ENCODE peak calls at places on chromosome 12, in four cellular contexts. One of them, this sample, is unnamed.

GRCh38 chr12:87679262-87679661 is 349.9 kb downstream of the C12orf50 start:
- DNase-seq in esophagus squamous epithelium: no peak
- DNase-seq in A549: no peak
- DNase-seq in K562: no peak
- DNase-seq in this sample: no peak

GRCh38 chr12:39095636-39096330 is 190.4 kb upstream of the CPNE8 start:
- DNase-seq in esophagus squamous epithelium: no peak
- DNase-seq in A549: no peak
- DNase-seq in K562: no peak
- DNase-seq in this sample: no peak

GRCh38 chr12:64608901-64609542 is 1.3 kb upstream of the RASSF3 start:
- DNase-seq in esophagus squamous epithelium: no peak
- DNase-seq in A549: peak
- DNase-seq in K562: peak
- DNase-seq in this sample: peak

GRCh38 chr12:132502149-132502881 is 12.4 kb downstream of the FBRSL1 start:
- DNase-seq in esophagus squamous epithelium: no peak
- DNase-seq in A549: peak
- DNase-seq in K562: peak
- DNase-seq in this sample: peak

GRCh38 chr12:104746689-104747088 is 211.4 kb downstream of the SLC41A2 start:
- DNase-seq in esophagus squamous epithelium: no peak
- DNase-seq in A549: no peak
- DNase-seq in K562: no peak
- DNase-seq in this sample: no peak

GRCh38 chr12:21818627-21819026 is 44.1 kb upstream of the KCNJ8 start:
- DNase-seq in esophagus squamous epithelium: no peak
- DNase-seq in A549: no peak
- DNase-seq in K562: no peak
- DNase-seq in this sample: no peak

GRCh38 chr12:39541471-39541870 is 78.1 kb downstream of the ABCD2 start:
- DNase-seq in esophagus squamous epithelium: no peak
- DNase-seq in A549: no peak
- DNase-seq in K562: no peak
- DNase-seq in this sample: no peak

GRCh38 chr12:71415336-71416231 is 24.0 kb upstream of the LGR5 start:
- DNase-seq in esophagus squamous epithelium: no peak
- DNase-seq in A549: peak
- DNase-seq in K562: peak
- DNase-seq in this sample: no peak

GRCh38 chr12:12081836-12082497 is 11.2 kb downstream of the BCL2L14 start:
- DNase-seq in esophagus squamous epithelium: no peak
- DNase-seq in A549: peak
- DNase-seq in K562: peak
- DNase-seq in this sample: peak

GRCh38 chr12:96201272-96202227 is 7.4 kb downstream of the ELK3 start:
- DNase-seq in esophagus squamous epithelium: no peak
- DNase-seq in A549: no peak
- DNase-seq in K562: no peak
- DNase-seq in this sample: no peak

GRCh38 chr12:12979731-12980259 is 20.3 kb downstream of the HEBP1 start:
- DNase-seq in esophagus squamous epithelium: no peak
- DNase-seq in A549: peak
- DNase-seq in K562: no peak
- DNase-seq in this sample: peak

GRCh38 chr12:112386726-112387125 is 4.5 kb upstream of the HECTD4 start:
- DNase-seq in esophagus squamous epithelium: no peak
- DNase-seq in A549: no peak
- DNase-seq in K562: peak
- DNase-seq in this sample: no peak

GRCh38 chr12:2183556-2184541 is 131.1 kb downstream of the CACNA1C start:
- DNase-seq in esophagus squamous epithelium: no peak
- DNase-seq in A549: peak
- DNase-seq in K562: no peak
- DNase-seq in this sample: no peak

GRCh38 chr12:65699251-65699650 is 125.0 kb upstream of the HMGA2 start:
- DNase-seq in esophagus squamous epithelium: no peak
- DNase-seq in A549: peak
- DNase-seq in K562: no peak
- DNase-seq in this sample: no peak

GRCh38 chr12:41141076-41141475 is 47.0 kb upstream of the PDZRN4 start:
- DNase-seq in esophagus squamous epithelium: no peak
- DNase-seq in A549: no peak
- DNase-seq in K562: no peak
- DNase-seq in this sample: no peak

GRCh38 chr12:49673446-49674317 is 33.5 kb downstream of the FMNL3 start:
- DNase-seq in esophagus squamous epithelium: peak
- DNase-seq in A549: no peak
- DNase-seq in K562: peak
- DNase-seq in this sample: peak

GRCh38 chr12:85575115-85576096 is 260.8 kb downstream of the RASSF9 start:
- DNase-seq in esophagus squamous epithelium: no peak
- DNase-seq in A549: peak
- DNase-seq in K562: peak
- DNase-seq in this sample: peak

GRCh38 chr12:74999474-74999873 is 210.2 kb downstream of the KCNC2 start:
- DNase-seq in esophagus squamous epithelium: no peak
- DNase-seq in A549: no peak
- DNase-seq in K562: no peak
- DNase-seq in this sample: no peak

GRCh38 chr12:50055831-50056628 is 1.4 kb upstream of the ASIC1 start:
- DNase-seq in esophagus squamous epithelium: no peak
- DNase-seq in A549: peak
- DNase-seq in K562: peak
- DNase-seq in this sample: peak

GRCh38 chr12:76595056-76595455 is 35.5 kb upstream of the OSBPL8 start:
- DNase-seq in esophagus squamous epithelium: no peak
- DNase-seq in A549: no peak
- DNase-seq in K562: no peak
- DNase-seq in this sample: no peak

GRCh38 chr12:106582661-106583577 is at the start of gene RFX4:
- DNase-seq in esophagus squamous epithelium: no peak
- DNase-seq in A549: no peak
- DNase-seq in K562: no peak
- DNase-seq in this sample: no peak

GRCh38 chr12:2348477-2348852 is 295.7 kb downstream of the CACNA1C start:
- DNase-seq in esophagus squamous epithelium: no peak
- DNase-seq in A549: no peak
- DNase-seq in K562: no peak
- DNase-seq in this sample: no peak

GRCh38 chr12:76025601-76026575 is 5.7 kb downstream of the PHLDA1 start:
- DNase-seq in esophagus squamous epithelium: no peak
- DNase-seq in A549: peak
- DNase-seq in K562: no peak
- DNase-seq in this sample: no peak

GRCh38 chr12:3225154-3225795 is 148.1 kb downstream of the TSPAN9 start:
- DNase-seq in esophagus squamous epithelium: no peak
- DNase-seq in A549: no peak
- DNase-seq in K562: no peak
- DNase-seq in this sample: peak

GRCh38 chr12:106226884-106227640 is 20.8 kb downstream of the CKAP4 start:
- DNase-seq in esophagus squamous epithelium: no peak
- DNase-seq in A549: peak
- DNase-seq in K562: peak
- DNase-seq in this sample: peak

GRCh38 chr12:24069532-24070395 is 120.3 kb upstream of the SOX5 start:
- DNase-seq in esophagus squamous epithelium: no peak
- DNase-seq in A549: no peak
- DNase-seq in K562: no peak
- DNase-seq in this sample: no peak

GRCh38 chr12:43805149-43805856 is 814 bp downstream of the TWF1 start:
- DNase-seq in esophagus squamous epithelium: no peak
- DNase-seq in A549: peak
- DNase-seq in K562: no peak
- DNase-seq in this sample: no peak

GRCh38 chr12:39467432-39467870 is 24.5 kb upstream of the KIF21A start:
- DNase-seq in esophagus squamous epithelium: no peak
- DNase-seq in A549: no peak
- DNase-seq in K562: no peak
- DNase-seq in this sample: no peak

GRCh38 chr12:98399532-98399931 is 115.9 kb upstream of the TMPO start:
- DNase-seq in esophagus squamous epithelium: no peak
- DNase-seq in A549: peak
- DNase-seq in K562: peak
- DNase-seq in this sample: peak

GRCh38 chr12:16036073-16036472 is 124.9 kb downstream of the DERA start:
- DNase-seq in esophagus squamous epithelium: no peak
- DNase-seq in A549: no peak
- DNase-seq in K562: no peak
- DNase-seq in this sample: no peak

GRCh38 chr12:68162374-68162773 is 2.8 kb upstream of the IFNG start:
- DNase-seq in esophagus squamous epithelium: no peak
- DNase-seq in A549: no peak
- DNase-seq in K562: no peak
- DNase-seq in this sample: no peak

GRCh38 chr12:96028538-96028937 is 6.8 kb downstream of the LTA4H start:
- DNase-seq in esophagus squamous epithelium: no peak
- DNase-seq in A549: no peak
- DNase-seq in K562: no peak
- DNase-seq in this sample: no peak

GRCh38 chr12:40152783-40153383 is 47.0 kb upstream of the SLC2A13 start:
- DNase-seq in esophagus squamous epithelium: no peak
- DNase-seq in A549: peak
- DNase-seq in K562: no peak
- DNase-seq in this sample: no peak

GRCh38 chr12:5827591-5827990 is 117.5 kb downstream of the ANO2 start:
- DNase-seq in esophagus squamous epithelium: no peak
- DNase-seq in A549: no peak
- DNase-seq in K562: no peak
- DNase-seq in this sample: no peak

GRCh38 chr12:45208604-45209487 is 7.0 kb upstream of the ANO6 start:
- DNase-seq in esophagus squamous epithelium: no peak
- DNase-seq in A549: peak
- DNase-seq in K562: no peak
- DNase-seq in this sample: no peak

GRCh38 chr12:50313256-50313931 is 30.1 kb upstream of the LIMA1 start:
- DNase-seq in esophagus squamous epithelium: no peak
- DNase-seq in A549: no peak
- DNase-seq in K562: no peak
- DNase-seq in this sample: no peak

GRCh38 chr12:75488553-75488952 is 8.0 kb downstream of the GLIPR1 start:
- DNase-seq in esophagus squamous epithelium: no peak
- DNase-seq in A549: peak
- DNase-seq in K562: peak
- DNase-seq in this sample: no peak

GRCh38 chr12:94622475-94622874 is 27.9 kb downstream of the TMCC3 start:
- DNase-seq in esophagus squamous epithelium: no peak
- DNase-seq in A549: no peak
- DNase-seq in K562: no peak
- DNase-seq in this sample: no peak

GRCh38 chr12:5438671-5439200 is 6.8 kb downstream of the NTF3 start:
- DNase-seq in esophagus squamous epithelium: no peak
- DNase-seq in A549: no peak
- DNase-seq in K562: no peak
- DNase-seq in this sample: no peak

GRCh38 chr12:57462307-57463253 is 3.0 kb downstream of the GLI1 start:
- DNase-seq in esophagus squamous epithelium: no peak
- DNase-seq in A549: peak
- DNase-seq in K562: peak
- DNase-seq in this sample: peak
- TF ChIP-seq POLR2A in esophagus squamous epithelium: peak
- TF ChIP-seq POLR2A in A549: no peak
- TF ChIP-seq POLR2A in K562: no peak
- TF ChIP-seq POLR2A in this sample: no peak

DNA sequence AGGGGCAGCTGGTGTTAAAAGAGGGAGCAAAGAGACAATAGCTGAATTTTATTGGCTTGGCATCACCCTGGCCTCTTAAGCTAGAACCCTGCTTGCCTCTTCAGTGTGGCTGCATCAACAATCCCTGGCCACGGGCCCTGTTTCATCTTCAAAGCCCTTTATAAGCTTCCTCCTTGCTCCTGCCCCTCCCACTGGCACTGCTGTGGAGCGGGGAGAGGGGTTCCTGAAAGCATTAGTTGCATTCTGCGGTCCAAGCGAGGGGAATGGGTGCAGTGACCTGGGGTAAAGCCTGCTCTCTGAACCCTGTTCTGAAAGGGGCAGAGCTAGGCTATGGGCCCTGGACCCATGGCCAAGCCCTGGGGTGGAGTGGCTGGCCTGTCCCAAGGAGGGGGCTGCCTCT is 235 bp upstream of the KRT83 start:
- DNase-seq in esophagus squamous epithelium: no peak
- DNase-seq in A549: no peak
- DNase-seq in K562: no peak
- DNase-seq in this sample: no peak
- TF ChIP-seq POLR2A in esophagus squamous epithelium: no peak
- TF ChIP-seq POLR2A in A549: no peak
- TF ChIP-seq POLR2A in K562: no peak
- TF ChIP-seq POLR2A in this sample: no peak

GRCh38 chr12:92141585-92142244 is 3.9 kb downstream of the BTG1 start:
- DNase-seq in esophagus squamous epithelium: no peak
- DNase-seq in A549: no peak
- DNase-seq in K562: no peak
- DNase-seq in this sample: no peak
- TF ChIP-seq POLR2A in esophagus squamous epithelium: peak
- TF ChIP-seq POLR2A in A549: no peak
- TF ChIP-seq POLR2A in K562: no peak
- TF ChIP-seq POLR2A in this sample: no peak

DNA sequence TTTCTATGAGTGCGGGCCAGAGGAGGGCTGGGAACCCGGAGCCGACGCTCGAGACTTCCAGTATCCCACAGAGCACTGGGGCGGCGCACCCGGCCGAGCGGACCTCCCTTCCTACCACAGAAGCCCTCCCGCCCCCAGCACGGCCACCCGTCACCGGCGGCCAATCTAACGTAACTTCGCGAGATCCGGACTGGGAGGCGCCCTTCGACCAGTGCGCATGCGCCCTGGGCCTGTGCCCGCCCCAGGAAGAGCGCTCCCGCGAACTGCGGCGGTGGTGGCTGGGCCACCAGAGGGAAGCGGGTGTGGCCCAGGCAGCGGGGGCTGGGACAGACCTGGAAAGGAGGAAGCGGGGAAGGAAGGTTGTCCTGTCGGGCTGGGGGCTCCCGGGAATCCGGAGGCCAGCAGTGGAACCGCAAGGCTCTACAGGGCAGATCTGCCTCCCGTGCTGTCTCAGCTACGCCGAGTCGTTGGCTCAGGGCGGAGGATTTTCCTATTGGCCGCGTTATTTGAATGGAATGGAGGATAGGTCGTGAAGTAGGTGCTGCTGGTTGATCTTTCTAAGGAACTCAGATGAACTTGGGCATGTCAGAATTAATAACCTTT is at the start of gene PPP1R12A:
- DNase-seq in esophagus squamous epithelium: peak
- DNase-seq in A549: peak
- DNase-seq in K562: peak
- DNase-seq in this sample: peak
- TF ChIP-seq POLR2A in esophagus squamous epithelium: peak
- TF ChIP-seq POLR2A in A549: peak
- TF ChIP-seq POLR2A in K562: peak
- TF ChIP-seq POLR2A in this sample: peak

GRCh38 chr12:25195056-25195971 is at the start of the genes DNAI7 and ETFRF1:
- DNase-seq in esophagus squamous epithelium: peak
- DNase-seq in A549: peak
- DNase-seq in K562: peak
- DNase-seq in this sample: peak
- TF ChIP-seq POLR2A in esophagus squamous epithelium: peak
- TF ChIP-seq POLR2A in A549: peak
- TF ChIP-seq POLR2A in K562: peak
- TF ChIP-seq POLR2A in this sample: peak